ENCODE peak calls at places on chromosome 13, in four cellular contexts. I is hepatocyte, F is GM12891, Z is T-helper 17 cell. D is an unnamed sample.

GRCh38 chr13:67614577-67614976 is 384.4 kb upstream of the PCDH9 start:
- DNase-seq in I (no peak), F (no peak), Z (no peak), D (no peak)

GRCh38 chr13:22801402-22802003 is 379.3 kb upstream of the SGCG start:
- DNase-seq in I (peak), F (no peak), Z (no peak), D (no peak)

GRCh38 chr13:48679941-48680630 is 26.4 kb downstream of the CYSLTR2 start:
- DNase-seq in I (no peak), F (no peak), Z (no peak), D (no peak)

GRCh38 chr13:23391752-23392151 is 41.8 kb downstream of the SACS start:
- DNase-seq in I (no peak), F (no peak), Z (no peak), D (no peak)

GRCh38 chr13:73876323-73876722 is 257.9 kb downstream of the KLF12 start:
- DNase-seq in I (no peak), F (no peak), Z (no peak), D (no peak)

GRCh38 chr13:98581971-98582702 is 5.2 kb upstream of the STK24 start:
- DNase-seq in I (peak), F (no peak), Z (no peak), D (no peak)

GRCh38 chr13:109667754-109668360 is 118.5 kb downstream of the IRS2 start:
- DNase-seq in I (no peak), F (no peak), Z (no peak), D (no peak)

GRCh38 chr13:113209336-113209879 is at the start of gene CUL4A:
- DNase-seq in I (peak), F (peak), Z (peak), D (peak)

GRCh38 chr13:42064259-42064658 is 15.8 kb downstream of the DGKH start:
- DNase-seq in I (no peak), F (no peak), Z (no peak), D (no peak)